ENCODE peak calls at places on chromosomes 4 and X, in nine cellular contexts. O is HTR-8/SVneo; F is activated T-cell treated with anti-CD3 and anti-CD28 coated beads, Interleukin-2, amount 50 U/mL, for 1 hour; N is fibroblast of lung; R is mucosa of gallbladder; W is H9; X is NCI-H2029; A is NCI-H1105; D is nephron progenitor cell. I is an unnamed sample.

GRCh38 chrX:108117988-108118387 is 26.4 kb downstream of the ATG4A start:
- DNase-seq in X (no peak), O (no peak), R (no peak), F (no peak), W (no peak), N (no peak), D (no peak), A (peak), I (no peak)

GRCh38 chr4:152729466-152729865 is 49.7 kb upstream of the TMEM154 start:
- DNase-seq in N (peak), X (no peak), R (no peak), D (no peak), A (no peak), O (no peak), F (no peak), W (no peak), I (no peak)

GRCh38 chr4:82913305-82913704 is 12.8 kb downstream of the THAP9 start:
- DNase-seq in R (no peak), N (no peak), W (no peak), X (no peak), D (no peak), A (no peak), F (no peak), O (no peak), I (no peak)

GRCh38 chr4:188971125-188971524 is 831.9 kb downstream of the TRIML1 start:
- DNase-seq in O (peak), W (no peak), N (peak), D (no peak), F (no peak), X (peak), A (no peak), R (no peak), I (no peak)

GRCh38 chr4:183504930-183505555 is at the start of gene ING2:
- DNase-seq in R (no peak), O (peak), D (no peak), N (no peak), X (peak), F (no peak), A (peak), W (no peak), I (peak)

GRCh38 chrX:14065800-14066199 is 36.1 kb upstream of the GEMIN8 start:
- DNase-seq in N (no peak), X (no peak), D (no peak), R (no peak), W (no peak), A (no peak), F (no peak), O (no peak), I (no peak)

GRCh38 chrX:123918106-123918721 is 43.3 kb upstream of the STAG2 start:
- DNase-seq in W (no peak), X (no peak), D (no peak), F (no peak), R (no peak), A (no peak), N (no peak), O (no peak), I (no peak)

GRCh38 chrX:129876734-129877395 is 29.1 kb upstream of the UTP14A start:
- DNase-seq in D (no peak), W (peak), F (no peak), R (no peak), X (peak), N (peak), O (peak), A (no peak), I (no peak)

GRCh38 chr4:87011340-87012034 is 76.7 kb downstream of the AFF1 start:
- DNase-seq in R (peak), W (no peak), F (no peak), N (peak), A (no peak), O (peak), X (peak), D (no peak), I (no peak)

I was measured in left lobe of liver.